ENCODE peak calls at places on chromosomes 6 and 20, in five cellular contexts. One of them, this sample, is unnamed.

GRCh38 chr6:54874349-54875048 is 27.9 kb downstream of the FAM83B start:
- DNase-seq in fibroblast of the conjunctiva: no peak
- DNase-seq in HCEC 1CT: no peak
- DNase-seq in progenitor cell of endocrine pancreas: no peak
- DNase-seq in mesenteric fat pad: no peak
- DNase-seq in this sample: no peak

GRCh38 chr20:10462516-10462915 is 27.4 kb downstream of the SLX4IP start:
- DNase-seq in fibroblast of the conjunctiva: no peak
- DNase-seq in HCEC 1CT: peak; percentile 29
- DNase-seq in progenitor cell of endocrine pancreas: no peak
- DNase-seq in mesenteric fat pad: no peak
- DNase-seq in this sample: no peak

GRCh38 chr6:107304421-107305025 is 154.8 kb downstream of the PDSS2 start:
- DNase-seq in fibroblast of the conjunctiva: no peak
- DNase-seq in HCEC 1CT: no peak
- DNase-seq in progenitor cell of endocrine pancreas: no peak
- DNase-seq in mesenteric fat pad: no peak
- DNase-seq in this sample: no peak

GRCh38 chr6:24982231-24982630 is 46.5 kb upstream of the RIPOR2 start:
- DNase-seq in fibroblast of the conjunctiva: peak; percentile 10
- DNase-seq in HCEC 1CT: peak; percentile 4
- DNase-seq in progenitor cell of endocrine pancreas: no peak
- DNase-seq in mesenteric fat pad: no peak
- DNase-seq in this sample: no peak

GRCh38 chr6:44049163-44049988 is 77.9 kb downstream of the MRPL14 start:
- DNase-seq in fibroblast of the conjunctiva: no peak
- DNase-seq in HCEC 1CT: peak; percentile 59
- DNase-seq in progenitor cell of endocrine pancreas: no peak
- DNase-seq in mesenteric fat pad: no peak
- DNase-seq in this sample: no peak

GRCh38 chr6:41588083-41588482 is 41.9 kb downstream of the FOXP4 start:
- DNase-seq in fibroblast of the conjunctiva: no peak
- DNase-seq in HCEC 1CT: no peak
- DNase-seq in progenitor cell of endocrine pancreas: no peak
- DNase-seq in mesenteric fat pad: no peak
- DNase-seq in this sample: no peak

GRCh38 chr6:91716361-91716760 is 1129.5 kb upstream of the MAP3K7 start:
- DNase-seq in fibroblast of the conjunctiva: no peak
- DNase-seq in HCEC 1CT: no peak
- DNase-seq in progenitor cell of endocrine pancreas: no peak
- DNase-seq in mesenteric fat pad: no peak
- DNase-seq in this sample: no peak

GRCh38 chr6:30206799-30207618 is 6.2 kb downstream of the TRIM26 start:
- DNase-seq in fibroblast of the conjunctiva: no peak
- DNase-seq in HCEC 1CT: peak; percentile 25
- DNase-seq in progenitor cell of endocrine pancreas: no peak
- DNase-seq in mesenteric fat pad: no peak
- DNase-seq in this sample: no peak

GRCh38 chr6:38144365-38144764 is 324.8 kb downstream of the ZFAND3 start:
- DNase-seq in fibroblast of the conjunctiva: no peak
- DNase-seq in HCEC 1CT: no peak
- DNase-seq in progenitor cell of endocrine pancreas: no peak
- DNase-seq in mesenteric fat pad: no peak
- DNase-seq in this sample: no peak

GRCh38 chr6:106315765-106316375 is 9.7 kb downstream of the ATG5 start:
- DNase-seq in fibroblast of the conjunctiva: no peak
- DNase-seq in HCEC 1CT: no peak
- DNase-seq in progenitor cell of endocrine pancreas: no peak
- DNase-seq in mesenteric fat pad: no peak
- DNase-seq in this sample: no peak

GRCh38 chr20:5696011-5696559 is 54.1 kb upstream of the SHLD1 start:
- DNase-seq in fibroblast of the conjunctiva: peak; percentile 92
- DNase-seq in HCEC 1CT: peak; percentile 97
- DNase-seq in progenitor cell of endocrine pancreas: no peak
- DNase-seq in mesenteric fat pad: no peak
- DNase-seq in this sample: no peak

GRCh38 chr6:105449756-105450390 is 47.0 kb upstream of the PREP start:
- DNase-seq in fibroblast of the conjunctiva: no peak
- DNase-seq in HCEC 1CT: no peak
- DNase-seq in progenitor cell of endocrine pancreas: no peak
- DNase-seq in mesenteric fat pad: no peak
- DNase-seq in this sample: no peak

GRCh38 chr6:43173496-43174262 is 2.6 kb downstream of the SRF start:
- DNase-seq in fibroblast of the conjunctiva: no peak
- DNase-seq in HCEC 1CT: no peak
- DNase-seq in progenitor cell of endocrine pancreas: no peak
- DNase-seq in mesenteric fat pad: no peak
- DNase-seq in this sample: no peak

GRCh38 chr6:163287626-163288025 is 126.9 kb upstream of the QKI start:
- DNase-seq in fibroblast of the conjunctiva: no peak
- DNase-seq in HCEC 1CT: no peak
- DNase-seq in progenitor cell of endocrine pancreas: no peak
- DNase-seq in mesenteric fat pad: no peak
- DNase-seq in this sample: no peak

GRCh38 chr6:90111387-90111786 is 185.3 kb downstream of the BACH2 start:
- DNase-seq in fibroblast of the conjunctiva: no peak
- DNase-seq in HCEC 1CT: no peak
- DNase-seq in progenitor cell of endocrine pancreas: no peak
- DNase-seq in mesenteric fat pad: no peak
- DNase-seq in this sample: no peak

GRCh38 chr20:16942702-16943101 is 194.5 kb downstream of the OTOR start:
- DNase-seq in fibroblast of the conjunctiva: no peak
- DNase-seq in HCEC 1CT: no peak
- DNase-seq in progenitor cell of endocrine pancreas: no peak
- DNase-seq in mesenteric fat pad: no peak
- DNase-seq in this sample: no peak

GRCh38 chr6:17904491-17905120 is 82.8 kb downstream of the KIF13A start:
- DNase-seq in fibroblast of the conjunctiva: no peak
- DNase-seq in HCEC 1CT: no peak
- DNase-seq in progenitor cell of endocrine pancreas: no peak
- DNase-seq in mesenteric fat pad: no peak
- DNase-seq in this sample: no peak

GRCh38 chr6:19303381-19303780 is 533.8 kb upstream of the ID4 start:
- DNase-seq in fibroblast of the conjunctiva: no peak
- DNase-seq in HCEC 1CT: no peak
- DNase-seq in progenitor cell of endocrine pancreas: no peak
- DNase-seq in mesenteric fat pad: no peak
- DNase-seq in this sample: no peak

GRCh38 chr6:111306104-111306888 is 176.7 kb downstream of the REV3L start:
- DNase-seq in fibroblast of the conjunctiva: no peak
- DNase-seq in HCEC 1CT: no peak
- DNase-seq in progenitor cell of endocrine pancreas: no peak
- DNase-seq in mesenteric fat pad: no peak
- DNase-seq in this sample: no peak

GRCh38 chr6:130558131-130558530 is 192.3 kb downstream of the TMEM200A start:
- DNase-seq in fibroblast of the conjunctiva: no peak
- DNase-seq in HCEC 1CT: no peak
- DNase-seq in progenitor cell of endocrine pancreas: no peak
- DNase-seq in mesenteric fat pad: no peak
- DNase-seq in this sample: no peak

GRCh38 chr6:37105782-37106137 is 64.2 kb upstream of the PIM1 start:
- DNase-seq in fibroblast of the conjunctiva: no peak
- DNase-seq in HCEC 1CT: no peak
- DNase-seq in progenitor cell of endocrine pancreas: no peak
- DNase-seq in mesenteric fat pad: no peak
- DNase-seq in this sample: no peak

GRCh38 chr6:31575335-31575901 is at the start of gene TNF:
- DNase-seq in fibroblast of the conjunctiva: no peak
- DNase-seq in HCEC 1CT: no peak
- DNase-seq in progenitor cell of endocrine pancreas: no peak
- DNase-seq in mesenteric fat pad: no peak
- DNase-seq in this sample: no peak